ENCODE peak calls at places on chromosomes 6 and 20, in nine cellular contexts. Q, E, P, W, O, A, Z, K and N are unnamed samples.

GRCh38 chr20:32320305-32320704 is 37.8 kb upstream of the ASXL1 start:
- DNase-seq in Q (no peak), A (no peak), Z (no peak), O (no peak), E (no peak), K (no peak), P (no peak), W (no peak), N (no peak)

GRCh38 chr6:14354919-14355572 is 237.5 kb downstream of the CD83 start:
- DNase-seq in O (peak), A (peak), K (no peak), Z (no peak), Q (peak), P (peak), W (no peak), E (peak), N (peak)

GRCh38 chr6:160038479-160038878 is 69.6 kb downstream of the IGF2R start:
- DNase-seq in Q (no peak), W (no peak), K (no peak), P (no peak), A (no peak), Z (no peak), O (no peak), E (no peak), N (no peak)

GRCh38 chr20:51014797-51015722 is 7.8 kb downstream of the KCNG1 start:
- DNase-seq in Z (no peak), W (peak), O (peak), K (peak), P (peak), E (no peak), A (no peak), Q (peak), N (peak)

GRCh38 chr6:110528051-110528929 is 51.9 kb upstream of the SLC22A16 start:
- DNase-seq in P (peak), O (peak), Z (peak), W (peak), A (peak), K (peak), E (peak), Q (peak), N (peak)

GRCh38 chr6:113786168-113786567 is 71.0 kb upstream of the MARCKS start:
- DNase-seq in O (no peak), A (no peak), P (no peak), W (peak), K (no peak), Q (no peak), Z (no peak), E (no peak), N (no peak)

GRCh38 chr6:159203304-159204005 is 34.3 kb downstream of the FNDC1 start:
- DNase-seq in O (peak), E (no peak), Q (no peak), W (no peak), Z (no peak), K (no peak), P (peak), A (no peak), N (peak)

GRCh38 chr6:38985839-38986238 is 62.7 kb upstream of the GLP1R start:
- DNase-seq in P (no peak), A (no peak), W (no peak), O (no peak), Z (no peak), E (no peak), Q (no peak), K (no peak), N (no peak)

GRCh38 chr6:42451595-42452170 is at the start of gene TRERF1:
- DNase-seq in W (no peak), Z (peak), A (peak), P (no peak), K (peak), E (no peak), O (peak), Q (peak), N (peak)

GRCh38 chr6:160347259-160348208 is 644 bp upstream of the SLC22A3 start:
- DNase-seq in K (no peak), P (no peak), O (no peak), Q (no peak), E (no peak), Z (no peak), W (no peak), A (no peak), N (no peak)

GRCh38 chr6:10248378-10248843 is 166.5 kb downstream of the TFAP2A start:
- DNase-seq in Z (no peak), K (no peak), P (peak), E (no peak), A (no peak), W (peak), O (no peak), Q (no peak), N (peak)

GRCh38 chr20:652611-653109 is 340 bp downstream of the SRXN1 start:
- DNase-seq in P (no peak), A (no peak), O (peak), Z (no peak), E (no peak), Q (peak), K (no peak), W (peak), N (no peak)

GRCh38 chr20:36499723-36500501 is 41.4 kb upstream of the MYL9 start:
- DNase-seq in E (no peak), K (no peak), Z (no peak), W (no peak), A (no peak), P (no peak), O (no peak), Q (no peak), N (no peak)